ENCODE peak calls at places on chromosomes 3 and 15, in four cellular contexts. One of them, this sample, is unnamed.

GRCh38 chr15:51030649-51031316 is 63.9 kb downstream of the TNFAIP8L3 start:
- DNase-seq in lower lobe of right lung: no peak
- DNase-seq in gastrocnemius medialis: no peak
- DNase-seq in HFF-Myc: no peak
- DNase-seq in this sample: peak

GRCh38 chr15:60799885-60800728 is 321.2 kb upstream of the ICE2 start:
- DNase-seq in HFF-Myc: no peak
- DNase-seq in gastrocnemius medialis: no peak
- DNase-seq in lower lobe of right lung: no peak
- DNase-seq in this sample: no peak

GRCh38 chr3:15339786-15340215 is 7.4 kb upstream of the SH3BP5 start:
- DNase-seq in gastrocnemius medialis: no peak
- DNase-seq in HFF-Myc: no peak
- DNase-seq in lower lobe of right lung: no peak
- DNase-seq in this sample: peak

GRCh38 chr3:36381311-36381956 is 1.1 kb downstream of the STAC start:
- DNase-seq in lower lobe of right lung: no peak
- DNase-seq in gastrocnemius medialis: no peak
- DNase-seq in HFF-Myc: no peak
- DNase-seq in this sample: no peak

GRCh38 chr3:128076783-128077624 is 24.8 kb downstream of the SEC61A1 start:
- DNase-seq in gastrocnemius medialis: no peak
- DNase-seq in lower lobe of right lung: peak
- DNase-seq in HFF-Myc: no peak
- DNase-seq in this sample: no peak

GRCh38 chr15:73809728-73810501 is 56.8 kb upstream of the INSYN1 start:
- DNase-seq in lower lobe of right lung: no peak
- DNase-seq in HFF-Myc: no peak
- DNase-seq in gastrocnemius medialis: no peak
- DNase-seq in this sample: peak

GRCh38 chr15:96583671-96584070 is 253.2 kb downstream of the NR2F2 start:
- DNase-seq in lower lobe of right lung: no peak
- DNase-seq in HFF-Myc: no peak
- DNase-seq in gastrocnemius medialis: no peak
- DNase-seq in this sample: peak

GRCh38 chr3:130258532-130258952 is 86.9 kb upstream of the COL6A5 start:
- DNase-seq in HFF-Myc: peak
- DNase-seq in lower lobe of right lung: no peak
- DNase-seq in gastrocnemius medialis: no peak
- DNase-seq in this sample: peak

GRCh38 chr15:42091753-42092665 is 2.4 kb downstream of the PLA2G4D start:
- DNase-seq in lower lobe of right lung: no peak
- DNase-seq in HFF-Myc: no peak
- DNase-seq in gastrocnemius medialis: no peak
- DNase-seq in this sample: peak

GRCh38 chr3:9976736-9977709 is 9.6 kb downstream of the EMC3 start:
- DNase-seq in gastrocnemius medialis: peak
- DNase-seq in lower lobe of right lung: peak
- DNase-seq in HFF-Myc: peak
- DNase-seq in this sample: peak

GRCh38 chr15:55353030-55353429 is 34.0 kb downstream of the PIGB start:
- DNase-seq in lower lobe of right lung: no peak
- DNase-seq in HFF-Myc: no peak
- DNase-seq in gastrocnemius medialis: no peak
- DNase-seq in this sample: no peak

GRCh38 chr3:153897025-153897723 is 224.0 kb upstream of the ARHGEF26 start:
- DNase-seq in gastrocnemius medialis: no peak
- DNase-seq in HFF-Myc: no peak
- DNase-seq in lower lobe of right lung: no peak
- DNase-seq in this sample: no peak

GRCh38 chr15:80309769-80310384 is 57.9 kb upstream of the CTXND1 start:
- DNase-seq in HFF-Myc: no peak
- DNase-seq in gastrocnemius medialis: no peak
- DNase-seq in lower lobe of right lung: no peak
- DNase-seq in this sample: peak

GRCh38 chr3:123637841-123638240 is 53.0 kb upstream of the HACD2 start:
- DNase-seq in HFF-Myc: no peak
- DNase-seq in gastrocnemius medialis: no peak
- DNase-seq in lower lobe of right lung: no peak
- DNase-seq in this sample: no peak

GRCh38 chr15:51083641-51084040 is 11.1 kb downstream of the TNFAIP8L3 start:
- DNase-seq in lower lobe of right lung: no peak
- DNase-seq in gastrocnemius medialis: no peak
- DNase-seq in HFF-Myc: no peak
- DNase-seq in this sample: no peak

GRCh38 chr3:152139651-152140050 is 129.1 kb upstream of the MBNL1 start:
- DNase-seq in lower lobe of right lung: no peak
- DNase-seq in gastrocnemius medialis: no peak
- DNase-seq in HFF-Myc: no peak
- DNase-seq in this sample: no peak

GRCh38 chr15:85897818-85898717 is 103.3 kb upstream of the KLHL25 start:
- DNase-seq in lower lobe of right lung: no peak
- DNase-seq in gastrocnemius medialis: no peak
- DNase-seq in HFF-Myc: no peak
- DNase-seq in this sample: no peak

GRCh38 chr3:148332509-148332908 is 365.2 kb upstream of the AGTR1 start:
- DNase-seq in HFF-Myc: no peak
- DNase-seq in gastrocnemius medialis: no peak
- DNase-seq in lower lobe of right lung: no peak
- DNase-seq in this sample: no peak

GRCh38 chr3:197029511-197030167 is at the start of gene MELTF:
- DNase-seq in gastrocnemius medialis: no peak
- DNase-seq in lower lobe of right lung: peak
- DNase-seq in HFF-Myc: no peak
- DNase-seq in this sample: peak

DNA sequence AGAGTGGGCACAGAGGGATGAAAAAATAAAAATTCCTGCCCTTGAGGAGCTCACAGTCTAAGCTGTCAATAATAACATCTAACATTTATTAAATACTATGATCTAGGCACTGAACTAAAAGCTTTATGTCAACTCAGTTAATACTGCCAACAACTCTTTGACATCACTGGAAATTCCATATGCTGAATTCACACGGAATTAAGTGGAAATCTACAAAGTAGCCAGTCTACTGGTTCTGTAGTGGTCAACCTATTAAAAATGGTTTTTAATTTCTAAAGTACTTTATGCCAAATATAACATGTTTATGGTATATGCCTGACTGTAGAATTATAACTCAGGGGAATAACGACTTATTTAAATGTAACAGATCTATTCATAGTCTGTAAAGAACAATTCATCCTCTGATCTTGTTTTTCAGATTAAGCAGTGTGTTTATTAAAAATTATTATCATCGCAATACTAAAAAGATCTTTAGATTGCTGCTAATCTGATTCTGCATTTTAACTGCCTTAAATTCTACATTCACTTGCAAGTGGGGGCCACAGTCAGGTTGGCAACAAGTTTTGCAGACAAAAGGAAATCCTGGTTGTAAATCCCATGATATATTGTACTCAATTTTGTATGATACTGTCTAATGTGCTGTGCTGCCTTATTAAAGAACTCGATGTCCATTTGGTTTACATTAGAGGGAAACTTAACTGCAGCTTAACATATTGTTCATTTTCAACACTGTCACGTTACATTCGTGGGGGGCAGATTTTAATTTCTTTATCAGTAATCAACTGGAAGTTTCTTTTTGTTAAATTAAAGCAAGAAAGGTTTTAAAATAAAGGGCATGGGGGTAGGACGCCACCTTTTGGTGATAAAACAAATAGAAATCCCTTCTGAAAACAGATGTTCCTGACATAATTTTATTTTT is 2.6 kb upstream of the FOXP1 start:
- DNase-seq in gastrocnemius medialis: no peak
- DNase-seq in HFF-Myc: no peak
- DNase-seq in lower lobe of right lung: no peak
- DNase-seq in this sample: peak
- H3K4me3 ChIP-seq in gastrocnemius medialis: no peak
- H3K4me3 ChIP-seq in HFF-Myc: no peak
- H3K4me3 ChIP-seq in lower lobe of right lung: no peak
- H3K4me3 ChIP-seq in this sample: no peak

GRCh38 chr15:29820802-29821160 is 1.5 kb downstream of the TJP1 start:
- DNase-seq in gastrocnemius medialis: no peak
- DNase-seq in HFF-Myc: no peak
- DNase-seq in lower lobe of right lung: no peak
- DNase-seq in this sample: no peak

GRCh38 chr15:29822685-29823459 is 604 bp upstream of the TJP1 start:
- DNase-seq in gastrocnemius medialis: peak
- DNase-seq in lower lobe of right lung: peak
- DNase-seq in HFF-Myc: no peak
- DNase-seq in this sample: peak

GRCh38 chr15:29819979-29820801 is 2.1 kb downstream of the TJP1 start:
- DNase-seq in lower lobe of right lung: no peak
- DNase-seq in HFF-Myc: no peak
- DNase-seq in gastrocnemius medialis: no peak
- DNase-seq in this sample: peak

GRCh38 chr15:29822100-29822684 is at the start of gene TJP1:
- DNase-seq in gastrocnemius medialis: peak
- DNase-seq in HFF-Myc: no peak
- DNase-seq in lower lobe of right lung: peak
- DNase-seq in this sample: peak

DNA sequence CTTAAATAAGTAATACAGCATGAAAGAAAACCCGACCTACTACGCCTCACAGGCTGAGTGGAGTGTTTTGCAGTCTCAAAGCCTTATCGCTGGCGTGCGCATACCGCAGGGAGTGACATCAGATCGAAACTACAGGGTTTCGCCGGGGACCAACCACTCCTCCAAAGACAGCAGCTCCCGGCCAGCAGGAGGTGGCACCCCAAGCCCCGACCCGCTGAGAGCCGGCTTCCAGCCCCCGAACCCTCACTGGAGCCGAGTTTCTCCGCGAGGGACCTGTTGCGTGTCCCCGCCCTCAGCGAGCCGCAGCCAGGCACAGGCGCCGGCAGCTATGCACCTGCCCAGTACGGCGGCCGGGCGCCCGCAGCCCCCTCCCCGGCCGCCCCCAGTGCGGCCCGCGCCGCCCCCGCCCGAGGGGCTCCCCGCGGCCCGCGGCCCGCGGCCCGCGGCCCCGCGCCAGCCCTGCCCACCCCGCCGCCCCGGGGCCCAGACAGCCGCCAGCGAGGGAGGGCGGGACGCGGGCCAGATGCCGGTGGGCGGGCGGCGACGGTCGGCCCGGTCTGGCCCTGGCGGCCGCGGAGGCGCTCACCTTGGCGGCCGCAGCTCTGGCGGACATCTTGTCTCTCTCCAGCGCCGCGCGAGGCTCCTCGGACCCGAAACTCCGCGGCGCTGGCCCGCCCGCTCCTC is 710 bp downstream of the TJP1 start:
- DNase-seq in HFF-Myc: no peak
- DNase-seq in gastrocnemius medialis: peak
- DNase-seq in lower lobe of right lung: peak
- DNase-seq in this sample: peak
- H3K4me3 ChIP-seq in HFF-Myc: peak
- H3K4me3 ChIP-seq in gastrocnemius medialis: peak
- H3K4me3 ChIP-seq in lower lobe of right lung: peak
- H3K4me3 ChIP-seq in this sample: peak

GRCh38 chr15:75654201-75654907 is 6.6 kb downstream of the SNX33 start:
- DNase-seq in gastrocnemius medialis: no peak
- DNase-seq in HFF-Myc: no peak
- DNase-seq in lower lobe of right lung: no peak
- DNase-seq in this sample: no peak

GRCh38 chr15:75651810-75652543 is 4.3 kb downstream of the SNX33 start:
- DNase-seq in lower lobe of right lung: no peak
- DNase-seq in gastrocnemius medialis: no peak
- DNase-seq in HFF-Myc: no peak
- DNase-seq in this sample: no peak

GRCh38 chr15:75650908-75651809 is 3.4 kb downstream of the SNX33 start:
- DNase-seq in HFF-Myc: no peak
- DNase-seq in lower lobe of right lung: no peak
- DNase-seq in gastrocnemius medialis: no peak
- DNase-seq in this sample: no peak

GRCh38 chr15:75655911-75656310 is 8.2 kb downstream of the SNX33 start:
- DNase-seq in HFF-Myc: no peak
- DNase-seq in gastrocnemius medialis: no peak
- DNase-seq in lower lobe of right lung: no peak
- DNase-seq in this sample: no peak

GRCh38 chr15:75653347-75653913 is 5.7 kb downstream of the SNX33 start:
- DNase-seq in gastrocnemius medialis: no peak
- DNase-seq in HFF-Myc: no peak
- DNase-seq in lower lobe of right lung: no peak
- DNase-seq in this sample: no peak
- H3K4me3 ChIP-seq in gastrocnemius medialis: no peak
- H3K4me3 ChIP-seq in HFF-Myc: no peak
- H3K4me3 ChIP-seq in lower lobe of right lung: peak
- H3K4me3 ChIP-seq in this sample: peak

DNA sequence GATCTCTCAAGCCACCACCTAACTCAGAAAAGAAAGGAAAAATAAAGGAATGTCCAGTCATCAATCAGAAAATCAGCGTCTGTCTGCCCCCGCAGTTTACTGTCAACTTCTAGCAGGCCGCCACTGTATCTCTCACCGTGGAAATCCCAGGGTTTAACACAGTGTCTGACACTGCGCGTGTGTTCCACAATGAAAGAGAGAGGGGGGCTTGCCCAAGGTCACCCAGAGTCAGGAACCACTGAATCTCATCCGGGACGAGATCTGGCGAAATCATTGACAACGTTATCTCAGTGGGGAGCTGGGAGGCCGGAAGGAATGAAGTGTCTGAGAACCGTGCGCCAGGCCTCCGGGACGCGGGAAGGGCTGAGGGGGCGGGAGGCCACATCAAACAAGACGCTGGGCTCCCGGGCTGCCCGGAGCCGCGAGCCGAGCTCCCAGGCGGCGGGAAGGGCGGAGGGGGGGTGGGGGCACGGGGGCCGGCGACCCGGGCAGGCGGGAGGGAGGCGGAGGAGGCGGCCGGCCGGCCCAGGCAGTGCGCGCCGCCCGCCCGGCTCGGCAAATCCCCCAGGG is 2.2 kb upstream of the HES1 start:
- DNase-seq in lower lobe of right lung: peak
- DNase-seq in HFF-Myc: no peak
- DNase-seq in gastrocnemius medialis: no peak
- DNase-seq in this sample: peak
- H3K4me3 ChIP-seq in lower lobe of right lung: peak
- H3K4me3 ChIP-seq in HFF-Myc: peak
- H3K4me3 ChIP-seq in gastrocnemius medialis: peak
- H3K4me3 ChIP-seq in this sample: peak

DNA sequence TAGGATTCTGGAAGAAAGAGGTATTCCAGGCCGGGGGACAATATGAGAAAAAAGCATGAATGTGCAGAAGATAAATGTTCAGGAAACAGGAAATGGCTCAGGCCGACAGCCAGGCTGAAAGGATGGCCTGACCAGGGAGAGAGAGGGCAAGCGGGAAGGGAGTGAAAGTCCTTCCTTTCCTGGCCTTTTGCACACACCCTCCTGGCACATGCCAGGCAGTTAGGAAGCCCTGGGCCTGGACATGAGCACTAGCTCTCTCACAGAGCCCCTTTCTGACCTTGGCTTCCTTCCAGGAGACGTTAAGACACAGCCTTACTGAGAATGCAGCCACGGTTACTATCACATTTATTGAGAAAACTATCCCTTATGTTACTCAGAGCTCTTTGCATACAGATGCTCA is 39.7 kb upstream of the SMAD3 start:
- DNase-seq in gastrocnemius medialis: no peak
- DNase-seq in lower lobe of right lung: no peak
- DNase-seq in HFF-Myc: no peak
- DNase-seq in this sample: no peak
- H3K4me3 ChIP-seq in gastrocnemius medialis: no peak
- H3K4me3 ChIP-seq in lower lobe of right lung: no peak
- H3K4me3 ChIP-seq in HFF-Myc: no peak
- H3K4me3 ChIP-seq in this sample: no peak

GRCh38 chr15:40338921-40339620 is 1.7 kb downstream of the CCDC9B start:
- DNase-seq in HFF-Myc: no peak
- DNase-seq in lower lobe of right lung: no peak
- DNase-seq in gastrocnemius medialis: no peak
- DNase-seq in this sample: peak
- H3K4me3 ChIP-seq in HFF-Myc: peak
- H3K4me3 ChIP-seq in lower lobe of right lung: peak
- H3K4me3 ChIP-seq in gastrocnemius medialis: peak
- H3K4me3 ChIP-seq in this sample: peak

This sample was measured in epithelial cell of esophagus.